ENCODE peak calls at places on chromosomes 4 and X, in nine cellular contexts. K is coronary artery; U is testis; E is H9; B is pancreas; Q is ovary; V is psoas muscle; L is CD8-positive, alpha-beta memory T cell; H is astrocyte. N is an unnamed sample.

GRCh38 chrX:63560601-63561218 is 209.6 kb upstream of the SPIN4 start:
- DNase-seq in K (peak), U (peak), E (peak), B (peak), Q (peak), V (peak), L (peak), H (peak), N (peak)

GRCh38 chr4:48944659-48945290 is 38.2 kb upstream of the OCIAD2 start:
- DNase-seq in K (no peak), U (peak), E (peak), B (no peak), Q (no peak), V (no peak), L (peak), H (no peak), N (no peak)

GRCh38 chrX:31591355-31591754 is 519.5 kb upstream of the FTHL17 start:
- DNase-seq in K (no peak), U (no peak), E (no peak), B (no peak), Q (no peak), V (no peak), L (no peak), H (no peak), N (no peak)

GRCh38 chrX:137428777-137429564 is 137.0 kb upstream of the ZIC3 start:
- DNase-seq in K (no peak), U (no peak), E (peak), B (no peak), Q (no peak), V (no peak), L (no peak), H (no peak), N (no peak)

GRCh38 chr4:84258905-84259830 is 239.9 kb downstream of the NKX6-1 start:
- DNase-seq in K (no peak), U (no peak), E (peak), B (no peak), Q (no peak), V (no peak), L (no peak), H (peak), N (no peak)

GRCh38 chr4:175386776-175387507 is 425.1 kb downstream of the GPM6A start:
- DNase-seq in K (no peak), U (no peak), E (peak), B (no peak), Q (no peak), V (no peak), L (no peak), H (no peak), N (no peak)

GRCh38 chrX:17744896-17745523 is 7.7 kb downstream of the SCML1 start:
- DNase-seq in K (no peak), U (no peak), E (no peak), B (no peak), Q (no peak), V (no peak), L (no peak), H (no peak), N (no peak)

GRCh38 chrX:23820235-23820782 is 37.3 kb downstream of the SAT1 start:
- DNase-seq in K (no peak), U (no peak), E (no peak), B (no peak), Q (no peak), V (no peak), L (no peak), H (peak), N (no peak)

GRCh38 chr4:139438141-139438540 is 15.8 kb upstream of the RAB33B start:
- DNase-seq in K (no peak), U (no peak), E (no peak), B (no peak), Q (no peak), V (no peak), L (no peak), H (no peak), N (no peak)

GRCh38 chrX:10574663-10575062 is 45.7 kb downstream of the MID1 start:
- DNase-seq in K (no peak), U (no peak), E (no peak), B (no peak), Q (no peak), V (no peak), L (no peak), H (peak), N (no peak)

GRCh38 chr4:84389406-84389805 is 109.7 kb downstream of the NKX6-1 start:
- DNase-seq in K (no peak), U (no peak), E (no peak), B (no peak), Q (no peak), V (no peak), L (no peak), H (peak), N (no peak)

GRCh38 chrX:63754141-63754859 is 30.7 kb downstream of the ARHGEF9 start:
- DNase-seq in K (no peak), U (no peak), E (peak), B (peak), Q (no peak), V (no peak), L (peak), H (peak), N (no peak)

GRCh38 chr4:88177981-88178632 is 19.7 kb upstream of the ABCG2 start:
- DNase-seq in K (no peak), U (no peak), E (peak), B (no peak), Q (no peak), V (no peak), L (no peak), H (peak), N (no peak)

GRCh38 chr4:137952116-137952515 is 290.0 kb downstream of the SLC7A11 start:
- DNase-seq in K (no peak), U (no peak), E (no peak), B (no peak), Q (no peak), V (no peak), L (no peak), H (no peak), N (no peak)

GRCh38 chr4:137961051-137961438 is 281.1 kb downstream of the SLC7A11 start:
- DNase-seq in K (no peak), U (no peak), E (no peak), B (no peak), Q (no peak), V (no peak), L (no peak), H (no peak), N (no peak)

GRCh38 chr4:137955615-137956014 is 286.5 kb downstream of the SLC7A11 start:
- DNase-seq in K (no peak), U (no peak), E (no peak), B (no peak), Q (no peak), V (no peak), L (no peak), H (no peak), N (no peak)

GRCh38 chr4:137960371-137961050 is 281.6 kb downstream of the SLC7A11 start:
- DNase-seq in K (no peak), U (no peak), E (no peak), B (no peak), Q (no peak), V (no peak), L (no peak), H (peak), N (no peak)

GRCh38 chr4:137956256-137956655 is 285.9 kb downstream of the SLC7A11 start:
- DNase-seq in K (no peak), U (no peak), E (no peak), B (no peak), Q (no peak), V (no peak), L (no peak), H (peak), N (no peak)
- H3K27ac ChIP-seq in K (no peak), U (no peak), E (no peak), B (no peak), Q (no peak), V (no peak), L (no peak), H (no peak), N (no peak)

GRCh38 chr4:37663552-37663951 is 22.6 kb downstream of the RELL1 start:
- DNase-seq in K (no peak), U (peak), E (no peak), B (no peak), Q (no peak), V (no peak), L (no peak), H (no peak), N (no peak)

GRCh38 chr4:37664696-37665095 is 21.5 kb downstream of the RELL1 start:
- DNase-seq in K (no peak), U (no peak), E (no peak), B (no peak), Q (no peak), V (no peak), L (no peak), H (no peak), N (no peak)

GRCh38 chr4:37667197-37668100 is 18.7 kb downstream of the RELL1 start:
- DNase-seq in K (no peak), U (no peak), E (no peak), B (no peak), Q (no peak), V (no peak), L (no peak), H (no peak), N (no peak)

GRCh38 chr4:37666625-37667071 is 19.5 kb downstream of the RELL1 start:
- DNase-seq in K (no peak), U (peak), E (no peak), B (no peak), Q (no peak), V (peak), L (no peak), H (peak), N (no peak)

GRCh38 chr4:37665347-37666009 is 20.7 kb downstream of the RELL1 start:
- DNase-seq in K (no peak), U (no peak), E (no peak), B (no peak), Q (no peak), V (no peak), L (no peak), H (no peak), N (no peak)
- H3K27ac ChIP-seq in K (peak), U (peak), E (no peak), B (no peak), Q (no peak), V (peak), L (no peak), H (no peak), N (no peak)

DNA sequence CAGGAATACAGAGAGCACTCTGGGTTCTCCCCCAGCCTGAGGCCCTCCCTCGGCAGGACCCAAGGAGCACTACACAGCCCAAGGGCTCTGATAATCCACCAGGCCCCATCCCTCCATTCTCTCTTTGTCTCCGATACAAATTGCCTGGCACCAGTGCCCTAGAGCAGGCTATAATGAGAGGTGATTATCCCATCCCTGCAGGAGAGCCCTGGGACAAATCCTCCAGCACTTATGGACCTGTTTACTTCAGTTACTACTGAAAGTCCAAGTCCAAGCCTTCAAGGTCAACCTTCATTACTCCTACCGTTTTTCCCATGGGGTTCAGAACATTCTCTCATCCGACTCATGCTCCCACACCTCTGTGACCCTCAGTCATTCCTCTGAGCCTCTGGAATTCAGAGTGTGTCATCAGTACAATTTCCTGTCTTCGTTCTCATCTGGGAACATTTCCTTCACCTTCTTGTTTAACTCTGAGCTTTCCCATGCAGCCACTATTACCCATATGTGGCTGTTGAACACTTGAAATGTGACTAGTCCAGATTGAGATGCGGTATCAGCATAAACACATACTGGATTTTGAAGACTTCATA is 299.0 kb downstream of the RAPGEF2 start:
- DNase-seq in K (no peak), U (no peak), E (no peak), B (no peak), Q (no peak), V (no peak), L (no peak), H (peak), N (no peak)
- H3K27ac ChIP-seq in K (no peak), U (peak), E (no peak), B (no peak), Q (peak), V (no peak), L (no peak), H (peak), N (no peak)

GRCh38 chrX:21975242-21975641 is 34.7 kb downstream of the SMS start:
- DNase-seq in K (no peak), U (no peak), E (no peak), B (no peak), Q (no peak), V (no peak), L (no peak), H (no peak), N (no peak)

GRCh38 chrX:21978346-21978745 is 37.8 kb downstream of the SMS start:
- DNase-seq in K (no peak), U (no peak), E (no peak), B (no peak), Q (no peak), V (no peak), L (no peak), H (no peak), N (no peak)

GRCh38 chrX:21974011-21974385 is 33.5 kb downstream of the SMS start:
- DNase-seq in K (no peak), U (no peak), E (no peak), B (no peak), Q (no peak), V (no peak), L (no peak), H (peak), N (no peak)

GRCh38 chrX:21973321-21974010 is 33.0 kb downstream of the SMS start:
- DNase-seq in K (no peak), U (no peak), E (no peak), B (no peak), Q (no peak), V (no peak), L (no peak), H (no peak), N (no peak)

GRCh38 chrX:21975827-21976226 is 35.3 kb downstream of the SMS start:
- DNase-seq in K (no peak), U (no peak), E (no peak), B (no peak), Q (no peak), V (no peak), L (no peak), H (peak), N (no peak)
- H3K27ac ChIP-seq in K (no peak), U (no peak), E (no peak), B (no peak), Q (no peak), V (no peak), L (no peak), H (peak), N (no peak)

DNA sequence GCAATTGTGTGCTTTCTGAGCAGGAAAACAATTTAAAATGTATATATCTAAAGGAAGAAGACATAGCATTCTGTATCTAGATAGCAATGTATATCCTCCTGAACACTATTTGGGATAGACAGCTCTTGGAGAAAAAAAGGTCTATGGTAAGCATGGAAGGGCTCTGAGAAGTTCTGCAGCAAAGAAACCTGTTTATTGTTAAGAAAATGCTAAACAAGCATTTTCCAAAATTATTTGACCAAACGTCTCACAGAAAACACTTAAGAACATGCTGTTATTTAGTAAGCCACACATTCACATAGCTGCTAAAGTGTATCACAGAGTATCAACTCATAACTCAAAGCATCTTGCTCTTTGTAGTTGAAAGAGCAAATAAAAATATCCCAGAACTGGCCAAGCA is 67.9 kb downstream of the SH3RF1 start:
- DNase-seq in K (no peak), U (no peak), E (no peak), B (no peak), Q (no peak), V (no peak), L (no peak), H (no peak), N (no peak)
- H3K27ac ChIP-seq in K (no peak), U (peak), E (no peak), B (peak), Q (no peak), V (no peak), L (no peak), H (no peak), N (no peak)